ENCODE peak calls at places on chromosomes 16 and 17, in four cellular contexts. W, Z, A and Y are unnamed samples.

GRCh38 chr17:1958134-1958881 is 66.8 kb downstream of the RTN4RL1 start:
- DNase-seq in W (no peak), Z (no peak), A (no peak), Y (no peak)

GRCh38 chr17:43550754-43551153 is 4.6 kb upstream of the ETV4 start:
- DNase-seq in W (no peak), Z (no peak), A (no peak), Y (no peak)

GRCh38 chr17:33647976-33648375 is 354.9 kb upstream of the ASIC2 start:
- DNase-seq in W (no peak), Z (peak; percentile 2), A (no peak), Y (no peak)

GRCh38 chr17:62981933-62982332 is 15.9 kb downstream of the TANC2 start:
- DNase-seq in W (no peak), Z (peak; percentile 68), A (no peak), Y (no peak)

GRCh38 chr17:1907216-1907631 is 77.4 kb downstream of the RPA1 start:
- DNase-seq in W (no peak), Z (no peak), A (no peak), Y (no peak)

GRCh38 chr17:55161935-55162555 is 102.7 kb upstream of the HLF start:
- DNase-seq in W (no peak), Z (peak; percentile 89), A (no peak), Y (no peak)

GRCh38 chr17:13646411-13646810 is 44.7 kb upstream of the HS3ST3A1 start:
- DNase-seq in W (no peak), Z (no peak), A (no peak), Y (no peak)

GRCh38 chr16:57999366-57999970 is 1.0 kb downstream of the ZNF319 start:
- DNase-seq in W (no peak), Z (peak; percentile 56), A (no peak), Y (no peak)

GRCh38 chr16:58346831-58347371 is 45.4 kb upstream of the GINS3 start:
- DNase-seq in W (no peak), Z (no peak), A (no peak), Y (no peak)

GRCh38 chr17:37490022-37490587 is 414 bp downstream of the DUSP14 start:
- DNase-seq in W (peak; percentile 61), Z (peak; percentile 58), A (peak; percentile 67), Y (peak; percentile 61)

GRCh38 chr17:57466042-57466471 is 209.7 kb downstream of the MSI2 start:
- DNase-seq in W (no peak), Z (no peak), A (no peak), Y (no peak)

GRCh38 chr16:3038256-3038655 is 1.5 kb upstream of the BICDL2 start:
- DNase-seq in W (no peak), Z (peak; percentile 79), A (no peak), Y (peak; percentile 86)

GRCh38 chr16:3038896-3039295 is 2.2 kb upstream of the BICDL2 start:
- DNase-seq in W (no peak), Z (no peak), A (no peak), Y (peak; percentile 83)

GRCh38 chr16:3035289-3035971 is 1.3 kb downstream of the BICDL2 start:
- DNase-seq in W (no peak), Z (no peak), A (no peak), Y (no peak)

GRCh38 chr16:3036726-3037315 is at the start of gene BICDL2:
- DNase-seq in W (no peak), Z (no peak), A (no peak), Y (peak; percentile 90)

DNA sequence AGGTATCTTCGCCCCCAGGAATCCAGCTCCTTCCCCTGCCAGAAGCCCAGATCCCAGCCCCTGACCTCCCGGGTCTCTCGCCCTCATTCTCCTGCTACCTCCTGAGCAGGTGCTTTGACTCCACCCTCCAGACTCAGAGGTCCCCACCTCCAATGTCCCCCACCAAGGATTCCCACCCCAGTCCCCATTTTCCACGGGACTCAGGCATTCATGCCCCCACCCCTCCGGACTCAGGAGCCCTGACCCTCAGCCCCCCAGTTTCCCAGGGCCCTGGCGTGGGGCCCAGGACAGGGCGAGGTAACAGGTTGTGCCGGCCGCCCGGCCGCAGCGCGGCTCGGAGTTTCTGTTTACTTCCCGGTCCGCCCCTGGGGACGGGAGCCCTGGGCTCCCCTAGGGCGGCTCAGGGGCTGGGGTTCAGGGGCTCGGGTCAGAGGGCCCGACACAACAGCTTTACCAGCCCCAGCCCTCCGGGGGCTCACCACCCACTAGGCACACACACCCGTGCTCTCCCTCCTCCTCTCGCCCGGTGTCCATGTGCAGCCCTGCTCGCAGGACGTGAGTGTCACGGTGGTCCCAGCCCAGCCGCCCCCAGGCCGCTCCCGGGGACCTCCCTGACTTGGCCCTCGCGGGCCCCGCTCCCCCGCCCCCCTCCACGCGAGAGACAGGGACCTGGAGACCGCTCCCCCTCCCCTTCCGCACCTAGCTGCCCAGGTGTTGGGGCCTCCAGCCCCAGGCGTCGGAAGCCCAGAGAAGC is 595 bp downstream of the BICDL2 start:
- DNase-seq in W (no peak), Z (no peak), A (no peak), Y (peak; percentile 67)
- H3K4me3 ChIP-seq in W (peak overlapping the region; percentile 32), Z (peak overlapping the region; percentile 43), A (no peak overlapping the region), Y (peak overlapping the region; percentile 54)

GRCh38 chr16:89309438-89310122 is 92.1 kb downstream of the ZNF778 start:
- DNase-seq in W (no peak), Z (no peak), A (no peak), Y (no peak)
- H3K36me3 ChIP-seq in W (peaks cover 17% of the 10 kb centered on the region), Z (peaks cover 10% of the 10 kb centered on the region), A (no peaks in the 10 kb centered on the region), Y (no peaks in the 10 kb centered on the region)

GRCh38 chr16:31785126-31785525 is 88.5 kb upstream of the ZNF267 start:
- DNase-seq in W (no peak), Z (no peak), A (no peak), Y (no peak)
- H3K9me3 ChIP-seq in W (peaks cover 99% of the 10 kb centered on the region), Z (peaks cover 14% of the 10 kb centered on the region), A (peaks cover 92% of the 10 kb centered on the region), Y (no peaks in the 10 kb centered on the region)

GRCh38 chr16:280005-280421 is 378 bp upstream of the ARHGDIG start:
- DNase-seq in W (no peak), Z (no peak), A (no peak), Y (no peak)
- H3K4me3 ChIP-seq in W (peak overlapping the region; percentile 61), Z (no peak overlapping the region), A (peak overlapping the region; percentile 34), Y (no peak overlapping the region)

GRCh38 chr17:77451271-77451893 is 310.6 kb downstream of the SEC14L1 start:
- DNase-seq in W (peak; percentile 77), Z (peak; percentile 60), A (peak; percentile 66), Y (peak; percentile 86)

GRCh38 chr17:77449908-77450741 is 309.4 kb downstream of the SEC14L1 start:
- DNase-seq in W (peak; percentile 86), Z (peak; percentile 52), A (peak; percentile 83), Y (peak; percentile 87)

GRCh38 chr17:77453613-77454559 is 313.1 kb downstream of the SEC14L1 start:
- DNase-seq in W (no peak), Z (peak; percentile 77), A (no peak), Y (peak; percentile 72)

GRCh38 chr17:77450742-77451270 is 310.0 kb downstream of the SEC14L1 start:
- DNase-seq in W (no peak), Z (no peak), A (no peak), Y (no peak)

GRCh38 chr17:77451894-77452852 is 311.4 kb downstream of the SEC14L1 start:
- DNase-seq in W (peak; percentile 76), Z (peak; percentile 62), A (peak; percentile 71), Y (peak; percentile 83)
- H3K36me3 ChIP-seq in W (no peaks in the 10 kb centered on the region), Z (peaks cover 3% of the 10 kb centered on the region), A (no peaks in the 10 kb centered on the region), Y (no peaks in the 10 kb centered on the region)

GRCh38 chr16:35187665-35188225 is 1728.3 kb downstream of the TP53TG3F start:
- DNase-seq in W (no peak), Z (no peak), A (no peak), Y (no peak)

GRCh38 chr16:35185366-35186044 is 1726.1 kb downstream of the TP53TG3F start:
- DNase-seq in W (no peak), Z (no peak), A (no peak), Y (no peak)

GRCh38 chr16:35184356-35184870 is 1725.0 kb downstream of the TP53TG3F start:
- DNase-seq in W (no peak), Z (no peak), A (no peak), Y (no peak)

GRCh38 chr16:35186045-35186759 is 1726.8 kb downstream of the TP53TG3F start:
- DNase-seq in W (no peak), Z (no peak), A (no peak), Y (no peak)

DNA sequence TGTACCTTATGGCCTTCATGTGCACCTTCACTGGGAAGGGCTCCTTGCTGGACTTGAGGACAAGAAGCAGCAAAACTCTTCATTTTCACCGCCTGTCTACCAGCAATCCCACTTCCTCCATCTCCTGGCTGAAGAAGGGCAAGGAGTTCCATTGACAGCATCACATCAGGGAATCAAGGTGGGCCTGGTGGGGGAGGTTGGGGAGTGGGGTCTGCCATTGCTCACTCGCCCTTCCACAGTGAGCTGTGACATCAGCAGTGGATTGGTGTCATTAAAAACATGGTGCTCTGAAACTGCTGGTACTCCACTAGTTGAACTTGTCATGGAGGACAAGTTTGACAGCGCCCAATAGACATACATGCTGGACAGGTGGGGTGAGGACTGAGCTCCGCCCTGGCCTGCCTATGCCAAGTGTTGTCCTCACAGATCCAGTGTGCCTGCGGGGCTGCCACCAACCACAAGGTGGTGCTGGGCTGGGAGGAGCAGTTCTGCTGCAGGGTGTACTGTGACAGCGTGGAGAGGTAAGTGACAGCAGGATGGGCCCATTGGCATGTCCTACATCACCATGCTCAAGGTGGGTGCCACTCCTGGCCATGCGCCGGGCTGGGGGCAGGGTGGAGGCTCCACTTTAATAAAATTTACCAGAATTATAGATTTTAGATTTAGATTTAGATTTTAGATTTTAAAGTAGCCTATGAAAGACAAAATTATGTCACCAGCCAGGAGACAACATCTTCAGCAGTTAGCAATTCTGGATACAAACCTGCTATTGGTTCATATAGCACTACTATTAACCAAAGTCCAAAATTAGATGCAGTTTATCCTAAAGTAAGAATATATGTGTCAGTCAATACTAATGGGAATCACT is 1729.1 kb downstream of the TP53TG3F start:
- DNase-seq in W (no peak), Z (no peak), A (no peak), Y (no peak)
- H3K9me3 ChIP-seq in W (no peaks in the 10 kb centered on the region), Z (peaks cover 12% of the 10 kb centered on the region), A (peaks cover 19% of the 10 kb centered on the region), Y (no peaks in the 10 kb centered on the region)

GRCh38 chr17:82105417-82105881 is 7.4 kb upstream of the FASN start:
- DNase-seq in W (no peak), Z (no peak), A (no peak), Y (no peak)
- H3K4me3 ChIP-seq in W (no peak overlapping the region), Z (no peak overlapping the region), A (no peak overlapping the region), Y (no peak overlapping the region)

GRCh38 chr16:68361485-68361884 is 50.7 kb downstream of the PRMT7 start:
- DNase-seq in W (no peak), Z (no peak), A (no peak), Y (no peak)
- H3K36me3 ChIP-seq in W (peaks cover 31% of the 10 kb centered on the region), Z (peaks cover 3% of the 10 kb centered on the region), A (peaks cover 4% of the 10 kb centered on the region), Y (no peaks in the 10 kb centered on the region)